ENCODE peak calls at places on chromosomes 12 and 14, in eight cellular contexts. One of them, this sample, is unnamed.

GRCh38 chr12:103519632-103520031 is 23.9 kb upstream of the C12orf42 start:
- DNase-seq in foreskin fibroblast: no peak
- DNase-seq in heart left ventricle: no peak
- DNase-seq in GM13977: no peak
- DNase-seq in endothelial cell of umbilical vein: no peak
- DNase-seq in dorsolateral prefrontal cortex: no peak
- DNase-seq in endothelial cell: no peak
- DNase-seq in NB4: no peak
- DNase-seq in this sample: no peak

GRCh38 chr12:103712191-103712590 is 125.1 kb downstream of the STAB2 start:
- DNase-seq in endothelial cell: no peak
- DNase-seq in NB4: no peak
- DNase-seq in heart left ventricle: no peak
- DNase-seq in dorsolateral prefrontal cortex: no peak
- DNase-seq in endothelial cell of umbilical vein: no peak
- DNase-seq in foreskin fibroblast: no peak
- DNase-seq in GM13977: no peak
- DNase-seq in this sample: no peak

GRCh38 chr12:464484-465267 is 4.9 kb downstream of the B4GALNT3 start:
- DNase-seq in heart left ventricle: peak
- DNase-seq in dorsolateral prefrontal cortex: peak
- DNase-seq in foreskin fibroblast: no peak
- DNase-seq in endothelial cell: no peak
- DNase-seq in endothelial cell of umbilical vein: no peak
- DNase-seq in NB4: no peak
- DNase-seq in GM13977: no peak
- DNase-seq in this sample: no peak

GRCh38 chr14:88605594-88605993 is 42.8 kb downstream of the ZC3H14 start:
- DNase-seq in dorsolateral prefrontal cortex: no peak
- DNase-seq in NB4: no peak
- DNase-seq in GM13977: no peak
- DNase-seq in heart left ventricle: no peak
- DNase-seq in foreskin fibroblast: no peak
- DNase-seq in endothelial cell: no peak
- DNase-seq in endothelial cell of umbilical vein: no peak
- DNase-seq in this sample: no peak

GRCh38 chr14:55921516-55921915 is 196.7 kb upstream of the PELI2 start:
- DNase-seq in dorsolateral prefrontal cortex: no peak
- DNase-seq in foreskin fibroblast: no peak
- DNase-seq in GM13977: no peak
- DNase-seq in heart left ventricle: no peak
- DNase-seq in endothelial cell of umbilical vein: peak
- DNase-seq in endothelial cell: no peak
- DNase-seq in NB4: no peak
- DNase-seq in this sample: no peak

GRCh38 chr12:113899042-113899843 is 66.9 kb downstream of the RBM19 start:
- DNase-seq in endothelial cell: no peak
- DNase-seq in endothelial cell of umbilical vein: no peak
- DNase-seq in dorsolateral prefrontal cortex: no peak
- DNase-seq in foreskin fibroblast: no peak
- DNase-seq in GM13977: no peak
- DNase-seq in heart left ventricle: no peak
- DNase-seq in NB4: no peak
- DNase-seq in this sample: no peak

GRCh38 chr12:104006929-104007328 is 41.3 kb downstream of the TDG start:
- DNase-seq in GM13977: no peak
- DNase-seq in endothelial cell of umbilical vein: peak
- DNase-seq in NB4: no peak
- DNase-seq in foreskin fibroblast: peak
- DNase-seq in dorsolateral prefrontal cortex: no peak
- DNase-seq in endothelial cell: no peak
- DNase-seq in heart left ventricle: no peak
- DNase-seq in this sample: no peak

GRCh38 chr14:23321572-23322547 is 603 bp downstream of the PABPN1 start:
- DNase-seq in dorsolateral prefrontal cortex: no peak
- DNase-seq in endothelial cell of umbilical vein: peak
- DNase-seq in heart left ventricle: no peak
- DNase-seq in NB4: peak
- DNase-seq in endothelial cell: peak
- DNase-seq in GM13977: peak
- DNase-seq in foreskin fibroblast: peak
- DNase-seq in this sample: peak

GRCh38 chr12:50174971-50175715 is 8.0 kb upstream of the CERS5 start:
- DNase-seq in dorsolateral prefrontal cortex: no peak
- DNase-seq in foreskin fibroblast: peak
- DNase-seq in endothelial cell of umbilical vein: peak
- DNase-seq in GM13977: peak
- DNase-seq in heart left ventricle: no peak
- DNase-seq in NB4: peak
- DNase-seq in endothelial cell: peak
- DNase-seq in this sample: no peak

GRCh38 chr14:78399316-78399889 is 229.2 kb downstream of the NRXN3 start:
- DNase-seq in endothelial cell: peak
- DNase-seq in endothelial cell of umbilical vein: no peak
- DNase-seq in heart left ventricle: no peak
- DNase-seq in NB4: peak
- DNase-seq in dorsolateral prefrontal cortex: no peak
- DNase-seq in GM13977: no peak
- DNase-seq in foreskin fibroblast: peak
- DNase-seq in this sample: peak

GRCh38 chr14:63277784-63278183 is 41.0 kb downstream of the GPHB5 start:
- DNase-seq in endothelial cell: no peak
- DNase-seq in dorsolateral prefrontal cortex: no peak
- DNase-seq in endothelial cell of umbilical vein: no peak
- DNase-seq in GM13977: no peak
- DNase-seq in heart left ventricle: no peak
- DNase-seq in NB4: no peak
- DNase-seq in foreskin fibroblast: no peak
- DNase-seq in this sample: no peak

GRCh38 chr12:102351326-102351725 is 129.0 kb downstream of the IGF1 start:
- DNase-seq in endothelial cell: no peak
- DNase-seq in GM13977: no peak
- DNase-seq in heart left ventricle: no peak
- DNase-seq in foreskin fibroblast: no peak
- DNase-seq in NB4: no peak
- DNase-seq in dorsolateral prefrontal cortex: no peak
- DNase-seq in endothelial cell of umbilical vein: no peak
- DNase-seq in this sample: no peak

GRCh38 chr12:26195250-26195640 is at the start of gene SSPN:
- DNase-seq in endothelial cell of umbilical vein: peak
- DNase-seq in dorsolateral prefrontal cortex: peak
- DNase-seq in NB4: peak
- DNase-seq in foreskin fibroblast: peak
- DNase-seq in heart left ventricle: peak
- DNase-seq in endothelial cell: peak
- DNase-seq in GM13977: no peak
- DNase-seq in this sample: peak

GRCh38 chr12:118537481-118537917 is 161.1 kb downstream of the SUDS3 start:
- DNase-seq in GM13977: no peak
- DNase-seq in endothelial cell: no peak
- DNase-seq in foreskin fibroblast: no peak
- DNase-seq in NB4: no peak
- DNase-seq in dorsolateral prefrontal cortex: peak
- DNase-seq in endothelial cell of umbilical vein: no peak
- DNase-seq in heart left ventricle: peak
- DNase-seq in this sample: no peak

GRCh38 chr12:129635003-129635685 is 268.7 kb downstream of the TMEM132D start:
- DNase-seq in endothelial cell: no peak
- DNase-seq in foreskin fibroblast: no peak
- DNase-seq in heart left ventricle: no peak
- DNase-seq in GM13977: no peak
- DNase-seq in endothelial cell of umbilical vein: no peak
- DNase-seq in dorsolateral prefrontal cortex: no peak
- DNase-seq in NB4: no peak
- DNase-seq in this sample: no peak

GRCh38 chr14:84410344-84410743 is 1119.6 kb upstream of the FLRT2 start:
- DNase-seq in GM13977: no peak
- DNase-seq in dorsolateral prefrontal cortex: no peak
- DNase-seq in NB4: no peak
- DNase-seq in heart left ventricle: no peak
- DNase-seq in endothelial cell: no peak
- DNase-seq in foreskin fibroblast: no peak
- DNase-seq in endothelial cell of umbilical vein: no peak
- DNase-seq in this sample: no peak

GRCh38 chr12:69405466-69405865 is 45.9 kb downstream of the YEATS4 start:
- DNase-seq in NB4: no peak
- DNase-seq in dorsolateral prefrontal cortex: no peak
- DNase-seq in endothelial cell: no peak
- DNase-seq in endothelial cell of umbilical vein: peak
- DNase-seq in foreskin fibroblast: peak
- DNase-seq in heart left ventricle: no peak
- DNase-seq in GM13977: no peak
- DNase-seq in this sample: no peak

GRCh38 chr14:65211341-65211987 is 109.1 kb upstream of the MAX start:
- DNase-seq in dorsolateral prefrontal cortex: no peak
- DNase-seq in endothelial cell: no peak
- DNase-seq in heart left ventricle: no peak
- DNase-seq in NB4: peak
- DNase-seq in endothelial cell of umbilical vein: peak
- DNase-seq in foreskin fibroblast: peak
- DNase-seq in GM13977: no peak
- DNase-seq in this sample: peak

GRCh38 chr12:53220857-53221202 is 11.2 kb downstream of the RARG start:
- DNase-seq in GM13977: peak
- DNase-seq in heart left ventricle: peak
- DNase-seq in endothelial cell of umbilical vein: peak
- DNase-seq in endothelial cell: peak
- DNase-seq in foreskin fibroblast: peak
- DNase-seq in dorsolateral prefrontal cortex: peak
- DNase-seq in NB4: peak
- DNase-seq in this sample: peak

GRCh38 chr12:11652351-11653040 is 3.0 kb downstream of the ETV6 start:
- DNase-seq in NB4: peak
- DNase-seq in endothelial cell: no peak
- DNase-seq in endothelial cell of umbilical vein: peak
- DNase-seq in heart left ventricle: peak
- DNase-seq in GM13977: peak
- DNase-seq in dorsolateral prefrontal cortex: no peak
- DNase-seq in foreskin fibroblast: peak
- DNase-seq in this sample: peak

GRCh38 chr14:74945261-74945851 is 10.0 kb downstream of the PGF start:
- DNase-seq in foreskin fibroblast: peak
- DNase-seq in endothelial cell of umbilical vein: peak
- DNase-seq in dorsolateral prefrontal cortex: no peak
- DNase-seq in GM13977: no peak
- DNase-seq in NB4: peak
- DNase-seq in heart left ventricle: no peak
- DNase-seq in endothelial cell: peak
- DNase-seq in this sample: peak

GRCh38 chr12:6868211-6869048 is 1.1 kb downstream of the TPI1 start:
- DNase-seq in heart left ventricle: no peak
- DNase-seq in dorsolateral prefrontal cortex: no peak
- DNase-seq in GM13977: no peak
- DNase-seq in endothelial cell: no peak
- DNase-seq in endothelial cell of umbilical vein: no peak
- DNase-seq in foreskin fibroblast: peak
- DNase-seq in NB4: peak
- DNase-seq in this sample: peak
- TF ChIP-seq CTCF in heart left ventricle: no peak
- TF ChIP-seq CTCF in dorsolateral prefrontal cortex: no peak
- TF ChIP-seq CTCF in GM13977: no peak
- TF ChIP-seq CTCF in endothelial cell: no peak
- TF ChIP-seq CTCF in endothelial cell of umbilical vein: peak
- TF ChIP-seq CTCF in foreskin fibroblast: peak
- TF ChIP-seq CTCF in NB4: peak
- TF ChIP-seq CTCF in this sample: no peak

GRCh38 chr12:88325076-88325827 is 183.1 kb downstream of the TMTC3 start:
- DNase-seq in dorsolateral prefrontal cortex: no peak
- DNase-seq in foreskin fibroblast: peak
- DNase-seq in heart left ventricle: no peak
- DNase-seq in NB4: no peak
- DNase-seq in endothelial cell of umbilical vein: peak
- DNase-seq in endothelial cell: no peak
- DNase-seq in GM13977: no peak
- DNase-seq in this sample: no peak
- TF ChIP-seq CTCF in dorsolateral prefrontal cortex: no peak
- TF ChIP-seq CTCF in foreskin fibroblast: peak
- TF ChIP-seq CTCF in heart left ventricle: no peak
- TF ChIP-seq CTCF in NB4: no peak
- TF ChIP-seq CTCF in endothelial cell of umbilical vein: no peak
- TF ChIP-seq CTCF in endothelial cell: no peak
- TF ChIP-seq CTCF in GM13977: no peak
- TF ChIP-seq CTCF in this sample: no peak

DNA sequence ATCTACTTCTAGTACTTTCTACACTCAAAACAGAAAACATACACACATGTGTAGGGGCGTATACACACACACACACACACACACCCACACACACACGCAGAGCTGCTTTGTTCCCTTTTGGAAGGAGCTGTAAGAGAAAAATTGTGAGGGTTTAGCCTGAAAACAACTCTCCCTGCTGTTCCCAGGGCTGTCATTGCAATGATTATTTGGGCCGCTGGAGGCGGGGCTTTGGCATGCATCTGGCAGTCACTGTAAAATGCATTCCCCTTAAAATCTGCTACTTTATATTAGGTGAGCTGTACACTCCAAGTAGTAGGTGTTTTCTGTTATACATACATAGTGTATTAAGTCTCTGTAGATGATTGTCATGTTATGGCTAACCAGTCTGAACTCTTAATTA is 29.1 kb upstream of the SLC38A2 start:
- DNase-seq in endothelial cell of umbilical vein: peak
- DNase-seq in GM13977: no peak
- DNase-seq in endothelial cell: no peak
- DNase-seq in dorsolateral prefrontal cortex: no peak
- DNase-seq in NB4: no peak
- DNase-seq in foreskin fibroblast: peak
- DNase-seq in heart left ventricle: no peak
- DNase-seq in this sample: no peak
- TF ChIP-seq CTCF in endothelial cell of umbilical vein: no peak
- TF ChIP-seq CTCF in GM13977: no peak
- TF ChIP-seq CTCF in endothelial cell: no peak
- TF ChIP-seq CTCF in dorsolateral prefrontal cortex: no peak
- TF ChIP-seq CTCF in NB4: no peak
- TF ChIP-seq CTCF in foreskin fibroblast: peak
- TF ChIP-seq CTCF in heart left ventricle: peak
- TF ChIP-seq CTCF in this sample: no peak

GRCh38 chr12:3263282-3263681 is 186.1 kb downstream of the TSPAN9 start:
- DNase-seq in foreskin fibroblast: no peak
- DNase-seq in endothelial cell of umbilical vein: no peak
- DNase-seq in dorsolateral prefrontal cortex: no peak
- DNase-seq in GM13977: no peak
- DNase-seq in endothelial cell: no peak
- DNase-seq in NB4: no peak
- DNase-seq in heart left ventricle: no peak
- DNase-seq in this sample: no peak

GRCh38 chr12:3259976-3260375 is 182.8 kb downstream of the TSPAN9 start:
- DNase-seq in endothelial cell: no peak
- DNase-seq in heart left ventricle: no peak
- DNase-seq in foreskin fibroblast: no peak
- DNase-seq in NB4: no peak
- DNase-seq in dorsolateral prefrontal cortex: no peak
- DNase-seq in endothelial cell of umbilical vein: no peak
- DNase-seq in GM13977: no peak
- DNase-seq in this sample: no peak

GRCh38 chr12:3262466-3262865 is 185.3 kb downstream of the TSPAN9 start:
- DNase-seq in endothelial cell: no peak
- DNase-seq in heart left ventricle: no peak
- DNase-seq in dorsolateral prefrontal cortex: no peak
- DNase-seq in foreskin fibroblast: no peak
- DNase-seq in endothelial cell of umbilical vein: no peak
- DNase-seq in NB4: no peak
- DNase-seq in GM13977: no peak
- DNase-seq in this sample: no peak

GRCh38 chr12:3263939-3264699 is 186.9 kb downstream of the TSPAN9 start:
- DNase-seq in endothelial cell of umbilical vein: no peak
- DNase-seq in GM13977: no peak
- DNase-seq in foreskin fibroblast: no peak
- DNase-seq in dorsolateral prefrontal cortex: no peak
- DNase-seq in heart left ventricle: no peak
- DNase-seq in NB4: no peak
- DNase-seq in endothelial cell: no peak
- DNase-seq in this sample: no peak

GRCh38 chr12:3261782-3262359 is 184.7 kb downstream of the TSPAN9 start:
- DNase-seq in endothelial cell: no peak
- DNase-seq in heart left ventricle: no peak
- DNase-seq in foreskin fibroblast: peak
- DNase-seq in GM13977: no peak
- DNase-seq in dorsolateral prefrontal cortex: no peak
- DNase-seq in NB4: no peak
- DNase-seq in endothelial cell of umbilical vein: no peak
- DNase-seq in this sample: no peak
- TF ChIP-seq CTCF in endothelial cell: peak
- TF ChIP-seq CTCF in heart left ventricle: peak
- TF ChIP-seq CTCF in foreskin fibroblast: no peak
- TF ChIP-seq CTCF in GM13977: no peak
- TF ChIP-seq CTCF in dorsolateral prefrontal cortex: no peak
- TF ChIP-seq CTCF in NB4: no peak
- TF ChIP-seq CTCF in endothelial cell of umbilical vein: no peak
- TF ChIP-seq CTCF in this sample: no peak